ENCODE peak calls at places on chromosome 13, in four cellular contexts. S is K562, W is HL-60, I is GM12878. O is an unnamed sample.

GRCh38 chr13:99217461-99218101 is 16.9 kb downstream of the UBAC2 start:
- DNase-seq in S (no peak), I (no peak), W (no peak), O (no peak)

GRCh38 chr13:37995052-37995451 is 125.5 kb upstream of the TRPC4 start:
- DNase-seq in I (no peak), W (no peak), S (no peak), O (no peak)

GRCh38 chr13:31072041-31072440 is 89.7 kb downstream of the HSPH1 start:
- DNase-seq in I (no peak), S (no peak), W (no peak), O (no peak)

GRCh38 chr13:77521194-77521593 is 14.3 kb upstream of the SCEL start:
- DNase-seq in S (no peak), W (no peak), I (no peak), O (no peak)

GRCh38 chr13:102580552-102581169 is 16.1 kb upstream of the TPP2 start:
- DNase-seq in S (peak; percentile 69), I (no peak), W (peak; percentile 56), O (no peak)

GRCh38 chr13:101695870-101696516 is 243.5 kb downstream of the ITGBL1 start:
- DNase-seq in S (no peak), I (no peak), W (no peak), O (no peak)

GRCh38 chr13:74555291-74556001 is 421.2 kb upstream of the KLF12 start:
- DNase-seq in W (no peak), I (no peak), S (no peak), O (no peak)

GRCh38 chr13:110916671-110917142 is 1.8 kb upstream of the ANKRD10 start:
- DNase-seq in S (no peak), W (no peak), I (no peak), O (no peak)

GRCh38 chr13:20305587-20305986 is 73.5 kb upstream of the GJB6 start:
- DNase-seq in W (no peak), S (no peak), I (no peak), O (no peak)

GRCh38 chr13:42612021-42612765 is 38.2 kb downstream of the TNFSF11 start:
- DNase-seq in S (no peak), I (no peak), W (no peak), O (no peak)

GRCh38 chr13:44365008-44365407 is 8.6 kb upstream of the SERP2 start:
- DNase-seq in S (no peak), W (no peak), I (no peak), O (no peak)

GRCh38 chr13:111255228-111255790 is 65.1 kb upstream of the TEX29 start:
- DNase-seq in I (no peak), S (no peak), W (no peak), O (no peak)

GRCh38 chr13:107867701-107868661 is 347.4 kb downstream of the LIG4 start:
- DNase-seq in W (peak; percentile 12), I (no peak), S (peak; percentile 79), O (no peak)

GRCh38 chr13:87810920-87811344 is 139.8 kb downstream of the SLITRK5 start:
- DNase-seq in I (no peak), W (peak; percentile 7), S (no peak), O (no peak)

GRCh38 chr13:110634558-110634957 is 19.2 kb downstream of the NAXD start:
- DNase-seq in W (no peak), I (no peak), S (no peak), O (no peak)

GRCh38 chr13:36135876-36136275 is 4.7 kb upstream of the DCLK1 start:
- DNase-seq in W (no peak), I (no peak), S (no peak), O (no peak)

GRCh38 chr13:44191504-44192171 is 182.0 kb upstream of the SERP2 start:
- DNase-seq in W (peak; percentile 60), I (no peak), S (peak; percentile 53), O (no peak)

GRCh38 chr13:29480893-29481525 is 114.5 kb downstream of the SLC7A1 start:
- DNase-seq in S (no peak), W (no peak), I (no peak), O (no peak)

GRCh38 chr13:98428256-98428966 is 148.5 kb downstream of the STK24 start:
- DNase-seq in I (no peak), S (no peak), W (no peak), O (no peak)

GRCh38 chr13:41960195-41960699 is 662 bp downstream of the VWA8 start:
- DNase-seq in W (no peak), S (peak; percentile 40), I (no peak), O (no peak)

GRCh38 chr13:36766295-36766694 is 52.7 kb upstream of the RFXAP start:
- DNase-seq in S (no peak), W (no peak), I (no peak), O (no peak)

GRCh38 chr13:32117696-32118095 is 86.1 kb downstream of the FRY start:
- DNase-seq in S (no peak), W (peak; percentile 95), I (no peak), O (no peak)

GRCh38 chr13:99215466-99215865 is 14.8 kb downstream of the UBAC2 start:
- DNase-seq in W (no peak), S (no peak), I (no peak), O (no peak)

GRCh38 chr13:33524086-33524485 is 238.5 kb upstream of the STARD13 start:
- DNase-seq in I (no peak), W (no peak), S (no peak), O (no peak)

GRCh38 chr13:46166947-46167610 is 14.9 kb downstream of the LCP1 start:
- DNase-seq in W (no peak), S (no peak), I (no peak), O (no peak)

GRCh38 chr13:38630780-38631179 is 56.1 kb upstream of the FREM2 start:
- DNase-seq in W (no peak), S (no peak), I (no peak), O (no peak)

GRCh38 chr13:33348366-33348765 is 62.8 kb upstream of the STARD13 start:
- DNase-seq in S (no peak), I (no peak), W (no peak), O (no peak)

GRCh38 chr13:93158565-93158964 is 68.0 kb upstream of the GPC6 start:
- DNase-seq in I (no peak), W (no peak), S (no peak), O (no peak)

GRCh38 chr13:80901111-80902014 is 560.4 kb upstream of the SPRY2 start:
- DNase-seq in S (no peak), W (no peak), I (no peak), O (no peak)

GRCh38 chr13:37175996-37176395 is 70.5 kb upstream of the CSNK1A1L start:
- DNase-seq in I (no peak), W (peak; percentile 43), S (no peak), O (no peak)

GRCh38 chr13:91141619-91142061 is 205.8 kb upstream of the MIR17HG start:
- DNase-seq in S (no peak), W (no peak), I (no peak), O (no peak)

DNA sequence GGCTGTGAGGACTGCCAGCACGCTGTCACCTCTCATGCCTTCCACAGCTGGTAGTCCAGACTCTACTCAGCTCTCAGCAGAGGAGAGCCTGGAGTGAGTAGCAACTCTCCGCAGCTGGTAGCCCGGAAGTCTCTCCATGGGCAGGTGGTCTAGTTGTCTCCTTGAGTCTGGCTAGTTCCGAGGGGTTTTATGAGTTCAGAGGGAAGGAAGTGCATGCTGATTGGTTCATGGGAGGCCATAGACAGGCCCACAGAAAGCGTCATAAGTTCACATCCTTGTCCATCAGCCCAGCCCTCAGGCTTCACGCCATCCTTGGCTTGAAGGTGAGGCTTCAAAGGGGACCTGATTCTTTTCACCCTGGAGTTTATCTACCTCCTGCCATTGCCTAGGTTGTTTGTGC is 2662.4 kb upstream of the PCDH20 start:
- DNase-seq in S (no peak), I (no peak), W (no peak), O (no peak)
- TF ChIP-seq SPI1 in S (no peak), I (no peak), W (no peak), O (no peak)

GRCh38 chr13:109135018-109135417 is 505.6 kb downstream of the MYO16 start:
- DNase-seq in W (no peak), S (peak; percentile 2), I (no peak), O (no peak)
- TF ChIP-seq SPI1 in W (no peak), S (no peak), I (no peak), O (no peak)

DNA sequence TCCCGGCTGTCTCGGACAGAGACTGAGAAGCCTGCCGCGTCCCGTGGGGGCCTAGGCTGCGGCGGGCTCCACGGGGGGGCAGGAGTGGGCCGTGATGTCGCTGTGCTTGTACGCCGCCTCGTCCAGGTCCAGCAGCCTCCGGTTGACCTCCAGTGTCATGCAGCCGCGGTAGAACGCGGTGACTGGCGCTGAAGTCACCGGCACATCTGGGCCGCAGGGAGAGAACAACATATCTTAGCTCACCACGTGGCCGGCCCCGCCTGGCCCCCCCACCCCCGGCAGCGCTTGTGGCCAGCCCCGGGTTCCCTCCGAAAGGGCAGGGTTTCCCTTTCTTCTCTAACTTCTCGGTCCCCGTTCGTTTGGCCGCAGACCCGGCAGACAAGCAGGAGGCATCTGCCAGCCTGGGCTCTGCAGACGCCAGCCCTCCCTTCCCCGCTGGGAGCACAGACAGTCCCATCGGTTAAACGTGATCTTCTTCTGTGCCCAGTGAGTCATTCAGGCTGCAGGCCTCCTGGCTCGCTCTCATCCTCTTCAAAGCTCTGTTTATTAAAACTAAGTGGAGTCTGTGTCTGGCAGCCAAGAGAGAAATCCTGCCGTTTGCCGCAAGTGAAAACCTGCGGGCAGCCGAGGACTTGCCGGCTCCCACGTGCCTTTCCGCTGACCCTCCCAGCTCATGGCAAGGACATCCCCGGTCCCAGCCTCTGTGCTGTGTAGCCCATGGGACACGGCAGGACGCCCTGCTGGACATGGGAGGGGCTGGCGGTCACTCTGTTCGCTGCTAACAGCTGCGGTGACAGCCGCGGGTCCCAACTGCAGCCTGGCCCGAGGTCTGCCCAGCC is 42.8 kb downstream of the GAS6 start:
- DNase-seq in I (no peak), S (peak; percentile 45), W (no peak), O (no peak)
- TF ChIP-seq SPI1 in I (no peak), S (no peak), W (no peak), O (no peak)

GRCh38 chr13:112723771-112724170 is 33.9 kb downstream of the ATP11A start:
- DNase-seq in W (no peak), I (no peak), S (no peak), O (no peak)

GRCh38 chr13:112726018-112726767 is 36.4 kb downstream of the ATP11A start:
- DNase-seq in S (no peak), I (no peak), W (peak; percentile 53), O (no peak)

GRCh38 chr13:112727581-112727980 is 37.7 kb downstream of the ATP11A start:
- DNase-seq in I (no peak), S (no peak), W (no peak), O (no peak)

GRCh38 chr13:112724788-112725345 is 35.0 kb downstream of the ATP11A start:
- DNase-seq in I (no peak), W (no peak), S (no peak), O (no peak)

GRCh38 chr13:112725346-112726017 is 35.6 kb downstream of the ATP11A start:
- DNase-seq in I (peak; percentile 24), W (peak; percentile 81), S (no peak), O (peak; percentile 41)
- TF ChIP-seq SPI1 in I (no peak), W (peak; percentile 0), S (no peak), O (no peak)

GRCh38 chr13:50589651-50590054 is 253.8 kb downstream of the DLEU7 start:
- DNase-seq in I (no peak), S (no peak), W (no peak), O (no peak)

GRCh38 chr13:50587122-50587521 is 256.4 kb downstream of the DLEU7 start:
- DNase-seq in S (no peak), W (peak; percentile 35), I (no peak), O (no peak)

GRCh38 chr13:50588736-50589135 is 254.8 kb downstream of the DLEU7 start:
- DNase-seq in S (no peak), I (no peak), W (no peak), O (no peak)

GRCh38 chr13:50587839-50588373 is 255.6 kb downstream of the DLEU7 start:
- DNase-seq in W (no peak), S (no peak), I (no peak), O (no peak)

GRCh38 chr13:50589139-50589538 is 254.4 kb downstream of the DLEU7 start:
- DNase-seq in W (peak; percentile 61), S (no peak), I (no peak), O (no peak)
- TF ChIP-seq SPI1 in W (no peak), S (no peak), I (no peak), O (no peak)